ENCODE peak calls at places on chromosomes 6 and 20, in ten cellular contexts. F, P, A, U, V, I, H, N, J and R are unnamed samples.

GRCh38 chr6:155493694-155494143 is 38.1 kb upstream of the NOX3 start:
- DNase-seq in F (no peak), P (peak), A (no peak), U (no peak), V (no peak), I (no peak), H (peak), N (no peak), J (peak), R (peak)

GRCh38 chr6:109305028-109305427 is 77.2 kb downstream of the CD164 start:
- DNase-seq in F (no peak), P (no peak), A (no peak), U (no peak), V (no peak), I (no peak), H (no peak), N (no peak), J (no peak), R (no peak)

GRCh38 chr6:116011520-116011919 is 49.2 kb downstream of the FRK start:
- DNase-seq in F (no peak), P (no peak), A (no peak), U (peak), V (peak), I (no peak), H (no peak), N (no peak), J (no peak), R (no peak)

GRCh38 chr20:50304883-50305635 is 114.4 kb downstream of the CEBPB start:
- DNase-seq in F (no peak), P (peak), A (peak), U (no peak), V (no peak), I (no peak), H (no peak), N (no peak), J (peak), R (peak)

GRCh38 chr6:38508286-38508685 is 131.4 kb downstream of the BTBD9 start:
- DNase-seq in F (no peak), P (no peak), A (no peak), U (no peak), V (no peak), I (no peak), H (no peak), N (no peak), J (no peak), R (no peak)

GRCh38 chr20:36563415-36563814 is 10.0 kb upstream of the TGIF2 start:
- DNase-seq in F (no peak), P (no peak), A (no peak), U (no peak), V (no peak), I (no peak), H (no peak), N (no peak), J (no peak), R (no peak)

GRCh38 chr6:34055223-34055933 is 90.5 kb downstream of the GRM4 start:
- DNase-seq in F (peak), P (peak), A (peak), U (peak), V (peak), I (peak), H (peak), N (peak), J (peak), R (no peak)

GRCh38 chr20:35448788-35449373 is 6.5 kb upstream of the CEP250 start:
- DNase-seq in F (no peak), P (no peak), A (no peak), U (no peak), V (no peak), I (no peak), H (no peak), N (no peak), J (no peak), R (no peak)

GRCh38 chr6:1424306-1424927 is 35.0 kb downstream of the FOXF2 start:
- DNase-seq in F (peak), P (peak), A (peak), U (peak), V (peak), I (no peak), H (peak), N (no peak), J (peak), R (no peak)

GRCh38 chr6:148508401-148509151 is 165.9 kb downstream of the SASH1 start:
- DNase-seq in F (no peak), P (peak), A (no peak), U (no peak), V (no peak), I (no peak), H (no peak), N (no peak), J (peak), R (no peak)

GRCh38 chr20:8292793-8293192 is 160.7 kb downstream of the PLCB1 start:
- DNase-seq in F (no peak), P (no peak), A (no peak), U (no peak), V (no peak), I (no peak), H (no peak), N (no peak), J (no peak), R (no peak)

GRCh38 chr6:13643125-13643524 is 28.0 kb downstream of the NOL7 start:
- DNase-seq in F (no peak), P (no peak), A (no peak), U (no peak), V (no peak), I (no peak), H (no peak), N (no peak), J (no peak), R (no peak)

GRCh38 chr6:40535105-40535783 is 51.9 kb downstream of the LRFN2 start:
- DNase-seq in F (no peak), P (no peak), A (no peak), U (no peak), V (no peak), I (no peak), H (no peak), N (no peak), J (no peak), R (no peak)

GRCh38 chr6:29992792-29993191 is 50.5 kb downstream of the HLA-A start:
- DNase-seq in F (no peak), P (peak), A (no peak), U (no peak), V (no peak), I (no peak), H (no peak), N (no peak), J (peak), R (no peak)

GRCh38 chr20:18091624-18092023 is 33.9 kb upstream of the OVOL2 start:
- DNase-seq in F (no peak), P (no peak), A (no peak), U (no peak), V (no peak), I (no peak), H (no peak), N (no peak), J (no peak), R (no peak)

GRCh38 chr6:170210026-170210390 is 80.9 kb downstream of the DLL1 start:
- DNase-seq in F (no peak), P (no peak), A (no peak), U (no peak), V (no peak), I (no peak), H (no peak), N (no peak), J (no peak), R (no peak)

GRCh38 chr6:1594495-1595200 is 15.1 kb upstream of the FOXC1 start:
- DNase-seq in F (no peak), P (no peak), A (no peak), U (no peak), V (no peak), I (no peak), H (no peak), N (no peak), J (no peak), R (no peak)

GRCh38 chr6:170130201-170130621 is 160.7 kb downstream of the DLL1 start:
- DNase-seq in F (no peak), P (no peak), A (peak), U (no peak), V (no peak), I (no peak), H (no peak), N (no peak), J (no peak), R (peak)

GRCh38 chr6:133179483-133179882 is 61.7 kb upstream of the EYA4 start:
- DNase-seq in F (no peak), P (no peak), A (no peak), U (peak), V (no peak), I (no peak), H (no peak), N (no peak), J (no peak), R (no peak)

GRCh38 chr6:26057899-26058298 is 29.3 kb upstream of the HFE start:
- DNase-seq in F (no peak), P (no peak), A (no peak), U (no peak), V (no peak), I (no peak), H (no peak), N (no peak), J (no peak), R (no peak)

GRCh38 chr20:56765172-56766073 is 136.3 kb downstream of the TFAP2C start:
- DNase-seq in F (peak), P (no peak), A (no peak), U (no peak), V (no peak), I (no peak), H (no peak), N (no peak), J (no peak), R (no peak)

GRCh38 chr20:53055668-53056067 is 83.5 kb downstream of the TSHZ2 start:
- DNase-seq in F (no peak), P (no peak), A (no peak), U (no peak), V (no peak), I (no peak), H (no peak), N (no peak), J (no peak), R (no peak)

GRCh38 chr20:48975955-48976354 is 54.4 kb downstream of the ARFGEF2 start:
- DNase-seq in F (no peak), P (peak), A (no peak), U (no peak), V (no peak), I (no peak), H (no peak), N (no peak), J (no peak), R (no peak)

GRCh38 chr20:25985597-25985996 is 288.9 kb upstream of the ZNF337 start:
- DNase-seq in F (no peak), P (no peak), A (no peak), U (no peak), V (no peak), I (no peak), H (no peak), N (no peak), J (no peak), R (no peak)

GRCh38 chr20:40683894-40684268 is 5.2 kb downstream of the MAFB start:
- DNase-seq in F (no peak), P (no peak), A (no peak), U (no peak), V (no peak), I (no peak), H (no peak), N (no peak), J (no peak), R (no peak)

GRCh38 chr6:89707766-89708165 is 69.2 kb upstream of the LYRM2 start:
- DNase-seq in F (no peak), P (no peak), A (no peak), U (no peak), V (no peak), I (no peak), H (no peak), N (no peak), J (no peak), R (no peak)

GRCh38 chr6:73768630-73769029 is 72.6 kb downstream of the CD109 start:
- DNase-seq in F (no peak), P (no peak), A (no peak), U (peak), V (no peak), I (no peak), H (no peak), N (no peak), J (no peak), R (no peak)

GRCh38 chr20:62697468-62697912 is 11.1 kb upstream of the NTSR1 start:
- DNase-seq in F (peak), P (no peak), A (no peak), U (no peak), V (no peak), I (no peak), H (no peak), N (peak), J (no peak), R (no peak)

GRCh38 chr6:138094260-138094659 is 13.0 kb downstream of the PERP start:
- DNase-seq in F (no peak), P (no peak), A (no peak), U (no peak), V (no peak), I (no peak), H (no peak), N (no peak), J (no peak), R (no peak)